ENCODE peak calls at places on chromosomes 3 and 15, in four cellular contexts. One of them, this sample, is unnamed.

GRCh38 chr3:192571197-192571791 is 156.0 kb downstream of the FGF12 start:
- DNase-seq in HepG2: no peak
- DNase-seq in GM12878: no peak
- DNase-seq in K562: no peak
- DNase-seq in this sample: no peak

GRCh38 chr3:142318331-142318730 is 92.9 kb upstream of the GK5 start:
- DNase-seq in HepG2: no peak
- DNase-seq in GM12878: no peak
- DNase-seq in K562: no peak
- DNase-seq in this sample: no peak

GRCh38 chr3:62065985-62066693 is 307.2 kb downstream of the FEZF2 start:
- DNase-seq in GM12878: no peak
- DNase-seq in K562: no peak
- DNase-seq in HepG2: no peak
- DNase-seq in this sample: no peak

GRCh38 chr15:74229686-74230085 is 6.4 kb upstream of the CCDC33 start:
- DNase-seq in K562: no peak
- DNase-seq in GM12878: no peak
- DNase-seq in HepG2: no peak
- DNase-seq in this sample: no peak

GRCh38 chr15:93246266-93247242 is 157.5 kb upstream of the RGMA start:
- DNase-seq in K562: no peak
- DNase-seq in GM12878: no peak
- DNase-seq in HepG2: no peak
- DNase-seq in this sample: no peak

GRCh38 chr3:62582495-62583172 is 209.3 kb upstream of the FEZF2 start:
- DNase-seq in HepG2: no peak
- DNase-seq in GM12878: no peak
- DNase-seq in K562: no peak
- DNase-seq in this sample: no peak

GRCh38 chr3:186021673-186022362 is 84.0 kb upstream of the TRA2B start:
- DNase-seq in GM12878: no peak
- DNase-seq in HepG2: no peak
- DNase-seq in K562: no peak
- DNase-seq in this sample: no peak

GRCh38 chr15:98807262-98807661 is 158.9 kb downstream of the IGF1R start:
- DNase-seq in HepG2: no peak
- DNase-seq in K562: no peak
- DNase-seq in GM12878: no peak
- DNase-seq in this sample: no peak

GRCh38 chr3:124919756-124920155 is 14.8 kb downstream of the MUC13 start:
- DNase-seq in HepG2: peak
- DNase-seq in K562: no peak
- DNase-seq in GM12878: no peak
- DNase-seq in this sample: no peak

GRCh38 chr15:94582368-94582767 is 351.0 kb downstream of the MCTP2 start:
- DNase-seq in GM12878: peak
- DNase-seq in HepG2: peak
- DNase-seq in K562: peak
- DNase-seq in this sample: peak

GRCh38 chr3:25582242-25582641 is 82.5 kb downstream of the TOP2B start:
- DNase-seq in K562: peak
- DNase-seq in HepG2: peak
- DNase-seq in GM12878: no peak
- DNase-seq in this sample: no peak

GRCh38 chr3:64179249-64179648 is 46.0 kb downstream of the PRICKLE2 start:
- DNase-seq in K562: no peak
- DNase-seq in GM12878: no peak
- DNase-seq in HepG2: no peak
- DNase-seq in this sample: no peak

GRCh38 chr3:127822836-127823589 is 698 bp upstream of the MGLL start:
- DNase-seq in GM12878: no peak
- DNase-seq in HepG2: no peak
- DNase-seq in K562: no peak
- DNase-seq in this sample: peak
- TF ChIP-seq CTCF in GM12878: no peak
- TF ChIP-seq CTCF in HepG2: no peak
- TF ChIP-seq CTCF in K562: no peak
- TF ChIP-seq CTCF in this sample: no peak

GRCh38 chr3:146277953-146278631 is 27.2 kb upstream of the PLSCR4 start:
- DNase-seq in K562: no peak
- DNase-seq in HepG2: peak
- DNase-seq in GM12878: no peak
- DNase-seq in this sample: no peak

GRCh38 chr3:146283796-146284485 is 33.0 kb upstream of the PLSCR4 start:
- DNase-seq in K562: no peak
- DNase-seq in GM12878: no peak
- DNase-seq in HepG2: peak
- DNase-seq in this sample: no peak

GRCh38 chr3:146275476-146275875 is 24.6 kb upstream of the PLSCR4 start:
- DNase-seq in GM12878: no peak
- DNase-seq in HepG2: no peak
- DNase-seq in K562: no peak
- DNase-seq in this sample: no peak

GRCh38 chr3:146280859-146281258 is 30.0 kb upstream of the PLSCR4 start:
- DNase-seq in K562: no peak
- DNase-seq in GM12878: no peak
- DNase-seq in HepG2: no peak
- DNase-seq in this sample: no peak
- TF ChIP-seq ETV6 in K562: no peak
- TF ChIP-seq ETV6 in GM12878: no peak
- TF ChIP-seq ETV6 in HepG2: no peak
- TF ChIP-seq ETV6 in this sample: no peak

DNA sequence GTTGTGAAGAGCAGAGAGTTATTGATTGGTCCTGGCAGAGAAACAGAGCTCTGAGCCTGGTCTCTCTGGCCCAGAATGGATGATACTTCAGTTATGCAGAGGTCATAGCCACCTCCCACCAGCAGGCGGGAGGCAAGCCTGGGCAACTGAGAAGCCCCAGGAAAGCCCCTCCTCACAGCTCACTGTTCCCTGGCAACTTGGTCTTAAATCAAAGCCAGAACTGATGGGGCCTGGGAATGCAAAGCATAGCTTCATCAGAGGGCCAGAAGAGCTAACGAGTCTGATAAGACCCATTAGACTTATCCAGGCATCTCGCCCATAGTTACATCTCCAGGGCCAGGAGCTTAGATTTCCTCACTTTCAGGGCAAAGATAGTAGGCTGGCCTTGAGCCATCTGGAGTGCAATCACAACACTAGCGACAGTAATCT is 5.5 kb upstream of the COLQ start:
- DNase-seq in GM12878: no peak
- DNase-seq in HepG2: peak
- DNase-seq in K562: peak
- DNase-seq in this sample: peak
- TF ChIP-seq CTCF in GM12878: peak
- TF ChIP-seq CTCF in HepG2: peak
- TF ChIP-seq CTCF in K562: peak
- TF ChIP-seq CTCF in this sample: peak

DNA sequence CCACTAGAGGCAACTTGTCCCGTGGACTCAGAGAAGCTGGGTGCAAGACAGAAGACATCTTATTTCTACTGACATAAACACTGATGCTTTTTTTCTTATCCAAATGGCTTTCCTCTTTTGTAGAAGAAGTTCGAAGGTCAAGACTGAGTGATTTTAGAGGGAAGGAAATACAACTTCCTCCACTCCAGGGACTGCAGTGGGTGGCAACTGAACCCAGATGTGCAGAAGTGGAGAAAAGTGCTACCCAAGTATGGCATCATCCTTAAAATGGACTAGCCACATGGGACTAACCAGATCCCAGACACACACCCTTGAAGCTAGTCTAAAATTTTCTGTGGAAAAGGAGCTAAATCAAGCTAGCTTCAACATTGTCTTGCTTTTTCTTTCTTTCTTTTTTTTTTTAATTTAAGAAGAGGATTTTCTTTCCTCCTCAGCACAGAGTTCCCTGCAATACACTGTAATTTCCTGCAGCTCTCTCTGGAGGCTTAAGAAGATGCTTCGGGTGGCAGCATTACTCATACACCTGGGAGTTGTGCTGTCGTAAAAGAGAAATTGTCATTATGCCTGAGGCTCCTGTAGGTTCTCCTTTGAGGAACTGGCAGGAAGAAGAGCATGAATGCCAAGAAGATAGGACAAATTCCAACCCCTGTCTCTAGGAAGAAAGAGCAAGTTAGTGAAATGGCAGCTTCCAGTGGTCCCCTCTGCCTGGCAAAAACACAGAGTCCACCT is 3.8 kb upstream of the FRMD4B start:
- DNase-seq in GM12878: no peak
- DNase-seq in HepG2: no peak
- DNase-seq in K562: no peak
- DNase-seq in this sample: no peak
- TF ChIP-seq ETV6 in GM12878: no peak
- TF ChIP-seq ETV6 in HepG2: no peak
- TF ChIP-seq ETV6 in K562: no peak
- TF ChIP-seq ETV6 in this sample: no peak

DNA sequence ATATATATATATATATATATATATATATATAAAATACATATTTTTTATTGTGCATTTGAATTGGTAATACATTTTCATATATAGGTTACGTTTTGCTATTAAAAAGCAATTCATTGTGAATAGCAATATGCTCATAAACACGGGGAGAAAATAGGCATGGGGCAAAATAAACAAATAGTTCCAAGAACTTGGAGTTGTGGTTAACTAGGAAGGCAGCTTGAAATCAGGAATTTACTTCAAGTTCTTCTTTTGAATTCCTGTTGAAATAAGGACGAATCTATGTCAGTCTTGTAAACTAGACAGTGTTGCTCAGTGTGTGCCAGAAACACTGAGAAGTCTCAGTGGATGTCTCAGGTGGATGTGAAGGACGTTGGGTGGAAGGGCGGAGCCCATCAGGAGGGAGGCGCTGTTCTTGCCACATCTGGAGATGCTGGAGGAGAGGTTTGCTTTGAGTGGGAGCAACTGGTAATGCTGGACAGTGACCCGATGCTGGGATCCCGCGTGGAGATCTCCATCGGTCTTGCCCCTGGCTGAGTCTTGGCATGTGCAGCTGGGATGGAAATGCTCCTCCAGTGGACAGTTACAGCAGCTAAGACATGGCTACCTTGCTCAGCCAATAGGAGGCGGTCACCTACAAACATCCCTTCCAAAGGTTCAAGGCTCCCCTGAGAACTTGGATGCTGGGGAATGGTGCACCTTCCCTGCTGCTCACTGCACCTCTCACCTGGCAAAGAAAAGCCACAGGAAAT is 2.5 kb downstream of the IL16 start:
- DNase-seq in GM12878: no peak
- DNase-seq in HepG2: no peak
- DNase-seq in K562: no peak
- DNase-seq in this sample: no peak
- TF ChIP-seq CTCF in GM12878: no peak
- TF ChIP-seq CTCF in HepG2: no peak
- TF ChIP-seq CTCF in K562: peak
- TF ChIP-seq CTCF in this sample: no peak

DNA sequence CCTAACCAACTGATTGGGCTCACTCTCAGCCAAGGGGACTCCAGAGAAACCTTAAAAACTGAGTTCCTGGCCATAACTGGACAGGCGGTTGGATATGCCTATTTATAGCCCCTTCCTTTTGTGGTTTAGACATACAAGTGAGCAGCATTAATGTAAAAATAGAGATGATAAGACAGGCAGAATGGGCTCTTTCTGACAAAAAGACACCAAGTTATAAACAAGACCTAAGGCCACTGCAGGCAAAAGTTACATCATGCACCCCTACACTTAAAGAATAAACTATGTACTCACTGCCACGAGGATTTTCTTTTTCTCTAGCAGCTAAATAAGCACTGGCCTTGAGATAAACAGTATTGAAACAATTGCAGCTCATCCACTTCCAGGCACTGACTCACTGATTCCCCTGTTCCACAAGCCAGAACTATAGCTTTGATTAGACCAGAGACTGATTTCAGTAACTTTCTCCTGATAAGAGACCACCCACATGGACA is 30.1 kb downstream of the SUCNR1 start:
- DNase-seq in HepG2: no peak
- DNase-seq in K562: no peak
- DNase-seq in GM12878: no peak
- DNase-seq in this sample: no peak
- TF ChIP-seq ETV6 in HepG2: no peak
- TF ChIP-seq ETV6 in K562: no peak
- TF ChIP-seq ETV6 in GM12878: no peak
- TF ChIP-seq ETV6 in this sample: no peak